ENCODE peak calls at places on chromosomes 16 and 17, in six cellular contexts. O is PC-9; L is WTC11; J is activated T-helper 1 cell treated with anti-CD3 and anti-CD28 coated beads, Interleukin-12 subunit alpha, Interleukin-12 subunit beta, Interleukin-2, Interleukin-4 antibody, amounts not matched to agents 30 ng/mL and 10 ng/mL and 1 ng/mL, durations not matched to agents 14 hours and 24 hours and 36 hours; V is effector CD4-positive, alpha-beta T cell; C is NCI-H2107. T is an unnamed sample.

GRCh38 chr17:82836823-82837357 is 2.9 kb downstream of the ZNF750 start:
- DNase-seq in O (no peak), J (no peak), V (no peak), C (peak; percentile 56), L (no peak), T (no peak)

GRCh38 chr16:6884002-6884401 is 448.6 kb upstream of the RBFOX1 start:
- DNase-seq in L (no peak), C (no peak), O (no peak), J (no peak), V (no peak), T (no peak)

GRCh38 chr16:87572959-87573358 is 29.3 kb upstream of the JPH3 start:
- DNase-seq in L (no peak), J (no peak), C (no peak), V (no peak), O (no peak), T (no peak)

GRCh38 chr16:28925386-28926228 is 569 bp upstream of the RABEP2 start:
- DNase-seq in J (peak; percentile 82), L (no peak), C (peak; percentile 43), V (peak; percentile 75), O (peak; percentile 91), T (no peak)

GRCh38 chr17:45296003-45296832 is 20.6 kb downstream of the MAP3K14 start:
- DNase-seq in V (no peak), L (no peak), O (no peak), C (no peak), J (no peak), T (no peak)

GRCh38 chr17:603405-604193 is 111.0 kb downstream of the VPS53 start:
- DNase-seq in V (no peak), C (no peak), L (no peak), J (no peak), O (no peak), T (no peak)

GRCh38 chr16:69320731-69321073 is 9.6 kb downstream of the VPS4A start:
- DNase-seq in C (no peak), O (no peak), V (no peak), J (no peak), L (no peak), T (no peak)

GRCh38 chr16:82639666-82640336 is 13.0 kb downstream of the CDH13 start:
- DNase-seq in C (no peak), J (peak; percentile 37), L (peak; percentile 80), O (peak; percentile 4), V (peak; percentile 27), T (peak; percentile 76)

GRCh38 chr17:46064460-46064859 is 65.4 kb downstream of the STH start:
- DNase-seq in O (no peak), J (no peak), C (no peak), V (no peak), L (no peak), T (no peak)

GRCh38 chr16:69286941-69287713 is 24.0 kb upstream of the VPS4A start:
- DNase-seq in C (peak; percentile 25), V (peak; percentile 39), L (no peak), O (peak; percentile 6), J (peak; percentile 12), T (peak; percentile 28)

GRCh38 chr17:9647014-9647413 is 1.7 kb downstream of the USP43 start:
- DNase-seq in L (no peak), O (peak; percentile 71), J (no peak), V (no peak), C (no peak), T (no peak)

GRCh38 chr16:23110257-23110899 is 38.9 kb downstream of the USP31 start:
- DNase-seq in L (no peak), V (no peak), C (no peak), J (no peak), O (no peak), T (no peak)

GRCh38 chr16:89138843-89139520 is 32.6 kb upstream of the CDH15 start:
- DNase-seq in O (no peak), V (no peak), J (no peak), C (no peak), L (no peak), T (no peak)

GRCh38 chr16:66485361-66485760 is 58.3 kb downstream of the BEAN1 start:
- DNase-seq in V (no peak), C (no peak), L (no peak), O (no peak), J (no peak), T (no peak)

GRCh38 chr16:89562939-89563338 is 2.5 kb downstream of the RPL13 start:
- DNase-seq in C (no peak), O (no peak), V (no peak), L (no peak), J (no peak), T (no peak)

GRCh38 chr16:87186440-87186839 is 130.8 kb downstream of the C16orf95 start:
- DNase-seq in J (no peak), C (no peak), V (no peak), O (no peak), L (no peak), T (peak; percentile 36)

T was measured in endothelial cell.